ENCODE peak calls at places on chromosome 19, in five cellular contexts. One of them, this sample, is unnamed.

GRCh38 chr19:53780506-53780905 is 43.6 kb downstream of the NLRP12 start:
- DNase-seq in AG04449: no peak
- DNase-seq in Peyer's patch: no peak
- DNase-seq in pancreas: no peak
- DNase-seq in astrocyte: no peak
- DNase-seq in this sample: no peak

GRCh38 chr19:12726988-12727316 is 3.2 kb upstream of the TNPO2 start:
- DNase-seq in astrocyte: no peak
- DNase-seq in Peyer's patch: no peak
- DNase-seq in AG04449: no peak
- DNase-seq in pancreas: no peak
- DNase-seq in this sample: no peak

GRCh38 chr19:45781282-45782161 is 768 bp downstream of the DMPK start:
- DNase-seq in astrocyte: no peak
- DNase-seq in AG04449: no peak
- DNase-seq in Peyer's patch: peak
- DNase-seq in pancreas: peak
- DNase-seq in this sample: no peak

GRCh38 chr19:55146078-55146647 is 2.8 kb downstream of the TNNT1 start:
- DNase-seq in astrocyte: no peak
- DNase-seq in Peyer's patch: no peak
- DNase-seq in AG04449: no peak
- DNase-seq in pancreas: no peak
- DNase-seq in this sample: no peak

GRCh38 chr19:36093146-36093662 is 17.7 kb upstream of the OVOL3 start:
- DNase-seq in AG04449: no peak
- DNase-seq in Peyer's patch: no peak
- DNase-seq in pancreas: no peak
- DNase-seq in astrocyte: no peak
- DNase-seq in this sample: no peak

GRCh38 chr19:42657551-42657950 is 62.8 kb upstream of the CEACAM8 start:
- DNase-seq in pancreas: no peak
- DNase-seq in Peyer's patch: no peak
- DNase-seq in astrocyte: peak
- DNase-seq in AG04449: no peak
- DNase-seq in this sample: no peak

GRCh38 chr19:19315444-19315843 is 4.9 kb downstream of the SUGP1 start:
- DNase-seq in AG04449: no peak
- DNase-seq in Peyer's patch: no peak
- DNase-seq in pancreas: no peak
- DNase-seq in astrocyte: no peak
- DNase-seq in this sample: no peak

GRCh38 chr19:3047307-3048189 is 14.7 kb downstream of the TLE5 start:
- DNase-seq in pancreas: peak
- DNase-seq in Peyer's patch: peak
- DNase-seq in AG04449: no peak
- DNase-seq in astrocyte: peak
- DNase-seq in this sample: peak

GRCh38 chr19:2305424-2305823 is 2.5 kb downstream of the LINGO3 start:
- DNase-seq in astrocyte: no peak
- DNase-seq in pancreas: no peak
- DNase-seq in AG04449: no peak
- DNase-seq in Peyer's patch: no peak
- DNase-seq in this sample: no peak

GRCh38 chr19:9834302-9834725 is 804 bp upstream of the PIN1 start:
- DNase-seq in Peyer's patch: no peak
- DNase-seq in AG04449: no peak
- DNase-seq in pancreas: no peak
- DNase-seq in astrocyte: no peak
- DNase-seq in this sample: no peak

GRCh38 chr19:5719274-5719960 is 529 bp downstream of the LONP1 start:
- DNase-seq in Peyer's patch: no peak
- DNase-seq in astrocyte: no peak
- DNase-seq in pancreas: no peak
- DNase-seq in AG04449: no peak
- DNase-seq in this sample: no peak

GRCh38 chr19:41323430-41324125 is 13.6 kb downstream of the CCDC97 start:
- DNase-seq in pancreas: no peak
- DNase-seq in AG04449: peak
- DNase-seq in Peyer's patch: no peak
- DNase-seq in astrocyte: peak
- DNase-seq in this sample: peak

GRCh38 chr19:54388001-54388802 is 23.5 kb upstream of the LAIR1 start:
- DNase-seq in AG04449: no peak
- DNase-seq in astrocyte: no peak
- DNase-seq in Peyer's patch: peak
- DNase-seq in pancreas: no peak
- DNase-seq in this sample: no peak

GRCh38 chr19:1230585-1231489 is 7.0 kb downstream of the CBARP start:
- DNase-seq in AG04449: no peak
- DNase-seq in astrocyte: no peak
- DNase-seq in Peyer's patch: no peak
- DNase-seq in pancreas: no peak
- DNase-seq in this sample: no peak

GRCh38 chr19:39557791-39558622 is 18.0 kb upstream of the EID2 start:
- DNase-seq in astrocyte: no peak
- DNase-seq in pancreas: no peak
- DNase-seq in Peyer's patch: no peak
- DNase-seq in AG04449: no peak
- DNase-seq in this sample: no peak
- H3K4me3 ChIP-seq in astrocyte: no peak
- H3K4me3 ChIP-seq in pancreas: no peak
- H3K4me3 ChIP-seq in Peyer's patch: no peak
- H3K4me3 ChIP-seq in AG04449: no peak
- H3K4me3 ChIP-seq in this sample: no peak

DNA sequence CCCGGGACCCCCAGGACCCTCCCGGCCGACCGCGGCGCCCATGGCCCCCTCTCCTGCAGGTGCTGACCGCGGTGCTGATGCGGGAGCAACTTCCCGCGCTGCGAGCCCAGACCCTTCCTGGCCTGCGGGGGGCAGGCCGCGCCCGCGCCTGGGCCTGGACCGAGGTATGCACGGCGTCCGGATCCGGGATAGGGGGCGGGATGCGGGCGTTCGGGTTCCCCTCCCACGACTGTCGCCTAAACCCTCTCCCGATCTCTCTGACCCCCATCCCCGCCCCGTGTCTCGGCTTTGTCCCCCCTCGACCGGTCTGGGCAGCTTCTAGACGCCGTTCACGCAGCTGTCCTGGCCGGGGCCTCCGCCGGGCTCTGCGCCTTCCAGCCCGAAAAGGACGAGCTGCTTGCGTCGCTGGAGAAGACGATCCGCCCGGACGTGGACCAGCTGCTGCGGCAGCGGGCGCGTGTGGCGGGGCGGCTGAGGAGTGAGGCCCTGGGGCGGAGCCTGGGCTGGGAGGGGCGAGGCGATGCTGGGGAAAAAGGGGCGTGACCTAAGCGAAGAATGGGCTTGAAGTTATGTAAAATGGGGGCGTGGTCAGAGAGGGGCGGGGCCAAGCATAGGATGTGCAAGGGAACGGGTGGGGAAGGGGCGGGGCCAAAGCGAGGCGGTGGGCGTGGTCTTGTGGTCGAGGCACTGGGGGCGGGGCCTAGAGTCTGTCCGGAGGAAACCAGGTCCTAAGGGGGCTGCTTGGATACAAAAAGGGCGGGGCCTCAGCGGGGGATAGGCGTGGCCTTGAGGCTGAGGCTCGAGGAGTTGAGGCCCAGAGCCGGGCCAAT is 15.9 kb upstream of the COLGALT1 start:
- DNase-seq in astrocyte: peak
- DNase-seq in pancreas: peak
- DNase-seq in AG04449: no peak
- DNase-seq in Peyer's patch: peak
- DNase-seq in this sample: peak
- TF ChIP-seq CTCF in astrocyte: no peak
- TF ChIP-seq CTCF in pancreas: no peak
- TF ChIP-seq CTCF in AG04449: peak
- TF ChIP-seq CTCF in Peyer's patch: no peak
- TF ChIP-seq CTCF in this sample: no peak

DNA sequence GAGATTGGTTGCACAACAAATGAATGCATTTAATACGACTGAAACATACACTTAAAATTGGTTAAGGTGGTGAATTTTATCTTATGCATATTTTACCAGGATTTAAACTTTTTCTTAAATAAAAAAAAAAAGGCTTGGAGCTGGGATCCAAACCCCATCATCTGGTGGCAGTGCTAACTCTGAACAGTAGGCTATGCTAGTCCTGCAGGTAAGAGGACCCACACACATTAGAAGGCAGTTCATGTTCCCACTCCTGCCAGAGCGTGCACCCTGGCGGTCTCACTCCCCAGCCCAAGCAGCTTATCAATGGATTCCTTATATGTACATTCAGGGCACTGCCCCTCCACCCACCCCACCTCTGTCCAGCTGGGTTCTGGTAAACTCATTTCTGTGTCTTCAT is 31.3 kb upstream of the CEBPA start:
- DNase-seq in AG04449: no peak
- DNase-seq in astrocyte: no peak
- DNase-seq in Peyer's patch: no peak
- DNase-seq in pancreas: no peak
- DNase-seq in this sample: no peak
- H3K4me3 ChIP-seq in AG04449: no peak
- H3K4me3 ChIP-seq in astrocyte: no peak
- H3K4me3 ChIP-seq in Peyer's patch: no peak
- H3K4me3 ChIP-seq in pancreas: no peak
- H3K4me3 ChIP-seq in this sample: no peak

DNA sequence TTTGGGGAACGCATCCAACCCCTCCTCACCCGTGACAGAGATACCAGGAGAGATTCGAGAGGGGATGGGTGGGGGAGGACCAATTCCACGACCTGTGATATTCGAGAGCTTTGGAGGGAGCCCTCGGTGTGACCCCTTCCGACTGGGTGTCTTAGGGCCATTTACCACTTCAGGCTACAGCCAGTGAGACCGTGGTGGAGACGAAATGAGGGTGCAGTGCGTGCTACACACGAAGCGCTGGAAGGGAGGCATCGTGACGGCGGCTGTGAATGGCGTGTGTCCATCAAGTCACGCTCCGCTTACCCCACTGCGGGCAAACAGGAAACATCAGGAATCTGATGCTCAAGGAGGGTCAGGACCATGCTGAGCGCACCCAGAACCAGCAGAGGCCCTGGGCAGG is 10.4 kb downstream of the CTU1 start:
- DNase-seq in pancreas: no peak
- DNase-seq in Peyer's patch: peak
- DNase-seq in AG04449: no peak
- DNase-seq in astrocyte: no peak
- DNase-seq in this sample: no peak
- TF ChIP-seq CTCF in pancreas: no peak
- TF ChIP-seq CTCF in Peyer's patch: no peak
- TF ChIP-seq CTCF in AG04449: no peak
- TF ChIP-seq CTCF in astrocyte: no peak
- TF ChIP-seq CTCF in this sample: no peak

GRCh38 chr19:15196683-15197005 is 4.2 kb downstream of the NOTCH3 start:
- DNase-seq in pancreas: no peak
- DNase-seq in astrocyte: no peak
- DNase-seq in Peyer's patch: no peak
- DNase-seq in AG04449: no peak
- DNase-seq in this sample: no peak
- H3K4me3 ChIP-seq in pancreas: no peak
- H3K4me3 ChIP-seq in astrocyte: no peak
- H3K4me3 ChIP-seq in Peyer's patch: no peak
- H3K4me3 ChIP-seq in AG04449: no peak
- H3K4me3 ChIP-seq in this sample: no peak

DNA sequence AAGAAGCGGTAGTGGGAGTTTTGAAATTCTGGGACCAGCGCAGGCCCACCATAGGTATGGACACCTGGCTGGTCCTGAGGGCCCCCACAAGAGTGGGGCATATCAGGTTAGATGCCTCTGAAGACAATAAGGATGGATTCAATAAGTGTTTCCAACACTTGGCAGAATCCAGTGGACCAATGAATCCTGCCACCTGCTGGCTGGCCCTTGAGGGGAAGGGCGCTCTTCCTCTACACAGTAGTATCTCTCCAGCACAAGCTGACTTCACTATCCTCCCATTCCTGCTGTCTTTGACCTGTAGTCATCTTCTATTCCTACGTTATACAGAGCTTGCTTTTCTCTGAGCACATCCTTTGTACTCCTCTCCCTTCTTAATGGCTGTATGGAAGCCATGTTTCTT is 199.7 kb upstream of the TSHZ3 start:
- DNase-seq in Peyer's patch: no peak
- DNase-seq in astrocyte: no peak
- DNase-seq in AG04449: no peak
- DNase-seq in pancreas: no peak
- DNase-seq in this sample: no peak
- TF ChIP-seq CTCF in Peyer's patch: no peak
- TF ChIP-seq CTCF in astrocyte: peak
- TF ChIP-seq CTCF in AG04449: peak
- TF ChIP-seq CTCF in pancreas: no peak
- TF ChIP-seq CTCF in this sample: peak

This sample was measured in HFF-Myc.